ENCODE peak calls at places on chromosome 9, in seven cellular contexts. V is GM23248; T is GM18507; U is EL; F is effector memory CD8-positive, alpha-beta T cell; A is A549; S is SW 1271. W is an unnamed sample.

GRCh38 chr9:137441289-137441934 is at the start of gene ENTPD8:
- DNase-seq in V (peak; percentile 28), T (no peak), U (no peak), F (no peak), A (peak; percentile 76), S (peak; percentile 64), W (no peak)

GRCh38 chr9:20884985-20885593 is 146.4 kb downstream of the HACD4 start:
- DNase-seq in V (peak; percentile 66), T (peak; percentile 1), U (peak; percentile 57), F (peak; percentile 50), A (peak; percentile 9), S (peak; percentile 0), W (peak; percentile 4)

GRCh38 chr9:113302792-113303418 is at the start of gene RNF183:
- DNase-seq in V (no peak), T (no peak), U (no peak), F (no peak), A (no peak), S (no peak), W (no peak)

GRCh38 chr9:120886490-120886967 is 9.5 kb upstream of the PHF19 start:
- DNase-seq in V (peak; percentile 87), T (no peak), U (peak; percentile 73), F (no peak), A (no peak), S (no peak), W (no peak)

GRCh38 chr9:86413966-86414880 is 60.0 kb upstream of the TUT7 start:
- DNase-seq in V (peak; percentile 55), T (peak; percentile 14), U (peak; percentile 42), F (no peak), A (no peak), S (peak; percentile 58), W (no peak)

GRCh38 chr9:137195525-137196220 is 4.9 kb downstream of the TPRN start:
- DNase-seq in V (no peak), T (no peak), U (no peak), F (no peak), A (no peak), S (no peak), W (no peak)

GRCh38 chr9:69178583-69179011 is 4.5 kb downstream of the TJP2 start:
- DNase-seq in V (no peak), T (no peak), U (peak; percentile 34), F (no peak), A (peak; percentile 21), S (peak; percentile 42), W (no peak)

GRCh38 chr9:7656648-7657047 is 142.9 kb downstream of the DMAC1 start:
- DNase-seq in V (no peak), T (no peak), U (no peak), F (no peak), A (no peak), S (no peak), W (peak; percentile 39)

GRCh38 chr9:37931586-37931985 is 27.7 kb upstream of the SLC25A51 start:
- DNase-seq in V (no peak), T (no peak), U (no peak), F (no peak), A (no peak), S (no peak), W (no peak)

GRCh38 chr9:6632516-6633328 is 12.8 kb downstream of the GLDC start:
- DNase-seq in V (no peak), T (peak; percentile 72), U (no peak), F (no peak), A (no peak), S (no peak), W (no peak)

GRCh38 chr9:3027260-3027659 is 183.4 kb upstream of the PUM3 start:
- DNase-seq in V (no peak), T (no peak), U (no peak), F (no peak), A (no peak), S (no peak), W (no peak)

GRCh38 chr9:82920154-82920553 is 142.8 kb downstream of the RASEF start:
- DNase-seq in V (no peak), T (no peak), U (no peak), F (no peak), A (no peak), S (no peak), W (no peak)

GRCh38 chr9:5629312-5630037 is 568 bp downstream of the RIC1 start:
- DNase-seq in V (peak; percentile 73), T (no peak), U (peak; percentile 43), F (peak; percentile 32), A (peak; percentile 23), S (no peak), W (no peak)

GRCh38 chr9:37262410-37262809 is 142.0 kb downstream of the ZCCHC7 start:
- DNase-seq in V (peak; percentile 57), T (no peak), U (peak; percentile 26), F (no peak), A (no peak), S (peak; percentile 5), W (no peak)

GRCh38 chr9:125089331-125089730 is 54.0 kb downstream of the SCAI start:
- DNase-seq in V (no peak), T (no peak), U (no peak), F (no peak), A (no peak), S (no peak), W (no peak)

GRCh38 chr9:33461474-33461873 is 12.2 kb downstream of the NOL6 start:
- DNase-seq in V (no peak), T (no peak), U (no peak), F (no peak), A (no peak), S (no peak), W (no peak)

W was measured in NCI-H1048.